ENCODE peak calls at places on chromosomes 12 and 14, in five cellular contexts. O, E, C, M and G are unnamed samples.

GRCh38 chr14:68442828-68443460 is 349.9 kb downstream of the ZFP36L1 start:
- DNase-seq in O (no peak), E (no peak), C (no peak), M (no peak), G (no peak)

GRCh38 chr14:71852201-71852600 is 80.0 kb upstream of the RGS6 start:
- DNase-seq in O (no peak), E (no peak), C (no peak), M (no peak), G (no peak)

GRCh38 chr14:22897357-22897756 is 14.3 kb downstream of the REM2 start:
- DNase-seq in O (no peak), E (no peak), C (no peak), M (no peak), G (no peak)

GRCh38 chr12:130813949-130814348 is 25.1 kb downstream of the STX2 start:
- DNase-seq in O (no peak), E (no peak), C (no peak), M (no peak), G (no peak)

GRCh38 chr14:59017285-59017965 is 171.0 kb upstream of the DAAM1 start:
- DNase-seq in O (no peak), E (no peak), C (no peak), M (no peak), G (no peak)

GRCh38 chr14:25833341-25834121 is 764.3 kb downstream of the NOVA1 start:
- DNase-seq in O (peak; percentile 43), E (no peak), C (peak; percentile 1), M (no peak), G (no peak)

GRCh38 chr14:102317564-102318248 is 1.8 kb upstream of the ZNF839 start:
- DNase-seq in O (peak; percentile 9), E (no peak), C (no peak), M (no peak), G (no peak)

GRCh38 chr14:105525861-105526780 is at the start of gene TMEM121:
- DNase-seq in O (peak; percentile 51), E (no peak), C (peak; percentile 45), M (peak; percentile 32), G (peak; percentile 51)